ENCODE peak calls at places on chromosomes 11 and 22, in five cellular contexts. L, S, C, W and B are unnamed samples.
A peak's percentile ranks its signal among the peaks of the same experiment; 100 is the strongest.

GRCh38 chr11:42974510-42974909 is 337.3 kb upstream of the API5 start:
- DNase-seq in L (no peak), S (no peak), C (peak; percentile 32), W (no peak), B (no peak)

GRCh38 chr11:67437082-67437821 is at the start of gene PTPRCAP:
- DNase-seq in L (peak; percentile 85), S (no peak), C (peak; percentile 57), W (no peak), B (no peak)

GRCh38 chr22:44024288-44024908 is at the start of gene PARVB:
- DNase-seq in L (peak; percentile 55), S (no peak), C (peak; percentile 37), W (no peak), B (no peak)

GRCh38 chr11:65843811-65844210 is 10.0 kb downstream of the SNX32 start:
- DNase-seq in L (no peak), S (no peak), C (no peak), W (no peak), B (no peak)

GRCh38 chr11:126310992-126311310 is 7.1 kb downstream of the DCPS start:
- DNase-seq in L (no peak), S (no peak), C (no peak), W (no peak), B (no peak)

GRCh38 chr11:47083913-47084312 is 92.8 kb downstream of the ARFGAP2 start:
- DNase-seq in L (no peak), S (no peak), C (no peak), W (peak; percentile 60), B (peak; percentile 75)

GRCh38 chr11:763549-764321 is 13.6 kb downstream of the GATD1 start:
- DNase-seq in L (no peak), S (no peak), C (no peak), W (no peak), B (no peak)

GRCh38 chr11:68998390-68998911 is 14.6 kb downstream of the MRGPRF start:
- DNase-seq in L (no peak), S (no peak), C (peak; percentile 8), W (no peak), B (no peak)

GRCh38 chr22:26210390-26210789 is 41.1 kb downstream of the SEZ6L start:
- DNase-seq in L (no peak), S (no peak), C (no peak), W (no peak), B (no peak)

GRCh38 chr22:46846832-46847355 is 84.4 kb downstream of the TBC1D22A start:
- DNase-seq in L (no peak), S (no peak), C (no peak), W (no peak), B (no peak)

GRCh38 chr11:93034031-93034430 is 64.6 kb downstream of the MTNR1B start:
- DNase-seq in L (no peak), S (no peak), C (no peak), W (no peak), B (peak; percentile 75)

GRCh38 chr22:39244073-39244495 is 698 bp downstream of the PDGFB start:
- DNase-seq in L (no peak), S (no peak), C (no peak), W (no peak), B (no peak)

GRCh38 chr11:123357990-123358827 is 71.9 kb upstream of the GRAMD1B start:
- DNase-seq in L (peak; percentile 79), S (no peak), C (peak; percentile 38), W (no peak), B (no peak)